ENCODE peak calls at places on chromosomes 1 and 21, in ten cellular contexts. C, P, D, F, W, Y, M, Z, A and R are unnamed samples.
A peak's percentile ranks its signal among the peaks of the same experiment; 100 is the strongest.

GRCh38 chr1:220999872-221000863 is 120.9 kb downstream of the HLX start:
- DNase-seq in D (no peak), W (no peak), M (no peak), Y (no peak), A (peak; percentile 73), P (no peak), F (no peak), C (no peak), Z (no peak), R (no peak)

GRCh38 chr1:154469844-154470417 is 32.1 kb upstream of the TDRD10 start:
- DNase-seq in P (no peak), F (no peak), M (no peak), Z (no peak), Y (no peak), D (no peak), C (no peak), A (no peak), W (no peak), R (no peak)

GRCh38 chr1:50981741-50982140 is 11.7 kb downstream of the CDKN2C start:
- DNase-seq in M (no peak), F (no peak), Z (no peak), C (no peak), D (no peak), W (no peak), A (peak; percentile 37), P (no peak), Y (no peak), R (no peak)

GRCh38 chr21:42214921-42215320 is 4.0 kb upstream of the ABCG1 start:
- DNase-seq in Y (no peak), P (no peak), F (no peak), W (no peak), M (no peak), Z (peak; percentile 10), A (no peak), D (no peak), C (no peak), R (no peak)

GRCh38 chr1:48859429-48859828 is 82.7 kb upstream of the BEND5 start:
- DNase-seq in W (no peak), C (no peak), A (peak; percentile 87), P (no peak), M (no peak), D (no peak), F (no peak), Z (no peak), Y (peak; percentile 84), R (peak; percentile 29)

GRCh38 chr1:43573066-43573799 is 42.5 kb downstream of the PTPRF start:
- DNase-seq in W (no peak), Y (no peak), P (no peak), Z (no peak), D (no peak), C (no peak), M (no peak), F (no peak), A (no peak), R (no peak)

GRCh38 chr21:32562426-32562825 is 22.9 kb downstream of the TCP10L start:
- DNase-seq in W (peak; percentile 59), F (peak; percentile 50), Z (peak; percentile 43), M (peak; percentile 27), D (no peak), P (peak; percentile 55), A (peak; percentile 88), C (no peak), Y (peak; percentile 72), R (peak; percentile 72)

GRCh38 chr1:181175955-181176354 is 87.5 kb downstream of the IER5 start:
- DNase-seq in F (no peak), D (no peak), W (no peak), P (no peak), Y (no peak), M (no peak), Z (no peak), A (no peak), C (no peak), R (no peak)

GRCh38 chr1:96388421-96389310 is 332.9 kb upstream of the PTBP2 start:
- DNase-seq in Z (no peak), D (no peak), A (peak; percentile 70), P (no peak), C (peak; percentile 35), W (no peak), F (peak; percentile 10), M (no peak), Y (no peak), R (no peak)

GRCh38 chr1:147580200-147580557 is 38.9 kb downstream of the BCL9 start:
- DNase-seq in A (peak; percentile 12), Z (no peak), M (no peak), C (no peak), F (no peak), P (no peak), W (no peak), D (no peak), Y (peak; percentile 48), R (no peak)

GRCh38 chr1:998051-998821 is 1.7 kb downstream of the HES4 start:
- DNase-seq in Z (no peak), A (no peak), P (no peak), M (no peak), C (no peak), W (peak; percentile 58), Y (peak; percentile 67), F (no peak), D (no peak), R (no peak)
- TF ChIP-seq CTCF in Z (no peak), A (no peak), P (no peak), M (no peak), C (no peak), W (no peak), Y (no peak), F (no peak), D (no peak), R (no peak)

GRCh38 chr1:164560504-164560903 is 1.5 kb downstream of the PBX1 start:
- DNase-seq in Z (no peak), C (no peak), D (no peak), P (no peak), M (no peak), F (no peak), Y (no peak), W (no peak), A (no peak), R (no peak)

GRCh38 chr1:164560076-164560475 is 1.1 kb downstream of the PBX1 start:
- DNase-seq in D (no peak), W (no peak), P (no peak), M (no peak), Y (no peak), F (no peak), C (no peak), Z (no peak), A (peak; percentile 49), R (no peak)

GRCh38 chr1:164558461-164559341 is at the start of gene PBX1:
- DNase-seq in D (peak; percentile 94), Y (peak; percentile 99), C (peak; percentile 96), W (peak; percentile 98), Z (peak; percentile 98), M (peak; percentile 99), A (peak; percentile 99), P (peak; percentile 98), F (peak; percentile 87), R (peak; percentile 92)

GRCh38 chr1:164561007-164561406 is 2.0 kb downstream of the PBX1 start:
- DNase-seq in Z (no peak), C (no peak), P (no peak), M (no peak), A (peak; percentile 52), Y (no peak), W (no peak), F (no peak), D (no peak), R (no peak)

DNA sequence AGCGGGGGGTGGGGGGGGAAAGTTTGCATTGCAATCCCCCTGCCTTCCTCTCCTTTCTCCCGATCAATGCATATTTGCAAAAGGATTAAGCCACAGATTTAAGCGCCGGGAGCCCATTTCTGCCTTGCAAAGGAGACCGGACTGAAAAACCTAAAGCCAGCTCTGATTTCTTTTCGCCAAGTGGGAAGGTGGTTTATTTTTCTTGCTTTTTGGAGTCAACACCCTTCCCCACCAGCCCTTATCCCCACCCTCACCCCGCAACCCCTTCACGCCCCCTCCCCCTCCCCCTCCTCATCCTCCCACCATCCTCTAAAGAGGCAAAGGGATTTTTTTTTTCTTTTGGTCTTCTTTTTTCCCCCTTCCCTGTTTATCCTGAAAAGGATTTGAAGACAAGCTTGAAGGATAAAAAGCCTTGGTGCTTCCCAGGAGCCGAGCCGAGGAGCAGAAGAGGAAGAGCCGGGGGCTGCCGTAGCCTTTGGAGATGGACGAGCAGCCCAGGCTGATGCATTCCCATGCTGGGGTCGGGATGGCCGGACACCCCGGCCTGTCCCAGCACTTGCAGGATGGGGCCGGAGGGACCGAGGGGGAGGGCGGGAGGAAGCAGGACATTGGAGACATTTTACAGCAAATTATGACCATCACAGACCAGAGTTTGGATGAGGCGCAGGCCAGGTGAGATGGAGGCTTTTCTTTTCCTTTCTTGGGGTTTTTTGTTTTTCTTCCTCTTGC is 522 bp downstream of the PBX1 start:
- DNase-seq in C (peak; percentile 5), Y (peak; percentile 55), P (peak; percentile 35), W (peak; percentile 59), F (no peak), Z (no peak), M (no peak), D (no peak), A (peak; percentile 40), R (no peak)
- H3K4me3 ChIP-seq in C (peak overlapping the region; percentile 71), Y (peak overlapping the region; percentile 82), P (peak overlapping the region; percentile 71), W (peak overlapping the region; percentile 97), F (peak overlapping the region; percentile 69), Z (peak overlapping the region; percentile 79), M (peak overlapping the region; percentile 66), D (peak overlapping the region; percentile 58), A (peak overlapping the region; percentile 78), R (peak overlapping the region; percentile 53)

GRCh38 chr1:156807627-156808026 is 9.0 kb downstream of the SH2D2A start:
- DNase-seq in D (no peak), Z (no peak), W (no peak), F (no peak), C (no peak), A (no peak), P (no peak), M (no peak), Y (no peak), R (no peak)

GRCh38 chr1:156809711-156810366 is 6.8 kb downstream of the SH2D2A start:
- DNase-seq in A (no peak), D (no peak), W (no peak), Z (no peak), M (no peak), P (no peak), F (no peak), Y (no peak), C (no peak), R (no peak)

GRCh38 chr1:156811171-156811570 is 5.5 kb downstream of the SH2D2A start:
- DNase-seq in Y (no peak), Z (no peak), M (no peak), F (no peak), D (no peak), W (no peak), A (no peak), C (no peak), P (no peak), R (no peak)

GRCh38 chr1:156808186-156809030 is 8.2 kb downstream of the SH2D2A start:
- DNase-seq in W (no peak), F (no peak), A (no peak), C (no peak), Y (no peak), M (no peak), Z (no peak), P (no peak), D (no peak), R (no peak)

GRCh38 chr1:156809281-156809680 is 7.4 kb downstream of the SH2D2A start:
- DNase-seq in D (no peak), A (no peak), P (no peak), C (no peak), M (no peak), Z (no peak), F (no peak), W (no peak), Y (no peak), R (no peak)
- TF ChIP-seq CTCF in D (no peak), A (no peak), P (no peak), C (no peak), M (no peak), Z (no peak), F (no peak), W (no peak), Y (no peak), R (no peak)

GRCh38 chr21:44356636-44357035 is 3.2 kb downstream of the TRPM2 start:
- DNase-seq in W (no peak), C (no peak), Z (no peak), P (no peak), D (no peak), A (no peak), F (no peak), M (no peak), Y (peak; percentile 39), R (no peak)
- H3K4me3 ChIP-seq in W (no peak overlapping the region), C (no peak overlapping the region), Z (no peak overlapping the region), P (no peak overlapping the region), D (no peak overlapping the region), A (no peak overlapping the region), F (no peak overlapping the region), M (no peak overlapping the region), Y (no peak overlapping the region), R (no peak overlapping the region)